ENCODE peak calls at places on chromosomes 5 and 9, in four cellular contexts. F is T-helper 2 cell, J is ureter, Y is NCI-H1092 treated with DMSO at 0.1 percent for 48 hours. P is an unnamed sample.

GRCh38 chr9:75588808-75589207 is 301.7 kb upstream of the PCSK5 start:
- DNase-seq in J (no peak), F (no peak), Y (no peak), P (no peak)

GRCh38 chr5:133244242-133244641 is 192.4 kb downstream of the HSPA4 start:
- DNase-seq in Y (peak), F (no peak), J (no peak), P (no peak)

GRCh38 chr5:67095346-67095871 is 101.2 kb downstream of the CD180 start:
- DNase-seq in Y (no peak), F (no peak), J (peak), P (no peak)

GRCh38 chr9:136532799-136533774 is 12.8 kb downstream of the NOTCH1 start:
- DNase-seq in Y (no peak), J (no peak), F (no peak), P (no peak)

GRCh38 chr5:125412561-125413535 is 666.4 kb upstream of the ZNF608 start:
- DNase-seq in Y (peak), F (no peak), J (peak), P (no peak)

GRCh38 chr9:79184821-79185220 is 386.9 kb upstream of the TLE4 start:
- DNase-seq in Y (no peak), F (no peak), J (no peak), P (peak)

GRCh38 chr5:177605667-177606066 is 5.7 kb downstream of the B4GALT7 start:
- DNase-seq in J (no peak), F (no peak), Y (no peak), P (no peak)

GRCh38 chr5:169635933-169636332 is 1.1 kb upstream of the DOCK2 start:
- DNase-seq in Y (no peak), J (no peak), F (no peak), P (no peak)

GRCh38 chr5:219492-219891 is 1.4 kb downstream of the SDHA start:
- DNase-seq in F (no peak), J (no peak), Y (no peak), P (peak)

GRCh38 chr5:141604318-141604717 is 14.5 kb downstream of the DIAPH1 start:
- DNase-seq in J (peak), Y (no peak), F (no peak), P (peak)